ENCODE peak calls at places on chromosomes 13 and 19, in nine cellular contexts. One of them, this sample, is unnamed.

GRCh38 chr19:33470040-33470330 is 51.6 kb downstream of the PEPD start:
- DNase-seq in adrenal gland: no peak
- DNase-seq in ovary: no peak
- DNase-seq in IMR-90: no peak
- DNase-seq in SJSA1: no peak
- DNase-seq in neuronal stem cell: no peak
- DNase-seq in fibroblast of lung: no peak
- DNase-seq in endodermal cell: peak
- DNase-seq in upper lobe of right lung: peak
- DNase-seq in this sample: no peak

GRCh38 chr19:46935066-46935663 is 74.4 kb downstream of the ARHGAP35 start:
- DNase-seq in adrenal gland: no peak
- DNase-seq in ovary: no peak
- DNase-seq in IMR-90: peak
- DNase-seq in SJSA1: peak
- DNase-seq in neuronal stem cell: no peak
- DNase-seq in fibroblast of lung: no peak
- DNase-seq in endodermal cell: no peak
- DNase-seq in upper lobe of right lung: no peak
- DNase-seq in this sample: no peak

GRCh38 chr19:30696514-30696913 is 324.3 kb downstream of the ZNF536 start:
- DNase-seq in adrenal gland: no peak
- DNase-seq in ovary: no peak
- DNase-seq in IMR-90: peak
- DNase-seq in SJSA1: peak
- DNase-seq in neuronal stem cell: no peak
- DNase-seq in fibroblast of lung: no peak
- DNase-seq in endodermal cell: peak
- DNase-seq in upper lobe of right lung: no peak
- DNase-seq in this sample: no peak

GRCh38 chr19:44753932-44754742 is 5.6 kb downstream of the BCL3 start:
- DNase-seq in adrenal gland: peak
- DNase-seq in ovary: peak
- DNase-seq in IMR-90: peak
- DNase-seq in SJSA1: peak
- DNase-seq in neuronal stem cell: no peak
- DNase-seq in fibroblast of lung: peak
- DNase-seq in endodermal cell: peak
- DNase-seq in upper lobe of right lung: peak
- DNase-seq in this sample: peak

GRCh38 chr13:19634129-19634740 is 776 bp downstream of the MPHOSPH8 start:
- DNase-seq in adrenal gland: no peak
- DNase-seq in ovary: no peak
- DNase-seq in IMR-90: peak
- DNase-seq in SJSA1: peak
- DNase-seq in neuronal stem cell: no peak
- DNase-seq in fibroblast of lung: peak
- DNase-seq in endodermal cell: peak
- DNase-seq in upper lobe of right lung: no peak
- DNase-seq in this sample: peak

GRCh38 chr13:61156753-61157152 is 258.9 kb downstream of the PCDH20 start:
- DNase-seq in adrenal gland: no peak
- DNase-seq in ovary: no peak
- DNase-seq in IMR-90: no peak
- DNase-seq in SJSA1: no peak
- DNase-seq in neuronal stem cell: no peak
- DNase-seq in fibroblast of lung: peak
- DNase-seq in endodermal cell: no peak
- DNase-seq in upper lobe of right lung: no peak
- DNase-seq in this sample: no peak

GRCh38 chr13:65057986-65058385 is 2172.2 kb downstream of the PCDH9 start:
- DNase-seq in adrenal gland: no peak
- DNase-seq in ovary: no peak
- DNase-seq in IMR-90: no peak
- DNase-seq in SJSA1: no peak
- DNase-seq in neuronal stem cell: no peak
- DNase-seq in fibroblast of lung: peak
- DNase-seq in endodermal cell: no peak
- DNase-seq in upper lobe of right lung: no peak
- DNase-seq in this sample: no peak

GRCh38 chr13:30319703-30320102 is 12.4 kb upstream of the KATNAL1 start:
- DNase-seq in adrenal gland: no peak
- DNase-seq in ovary: no peak
- DNase-seq in IMR-90: no peak
- DNase-seq in SJSA1: no peak
- DNase-seq in neuronal stem cell: no peak
- DNase-seq in fibroblast of lung: peak
- DNase-seq in endodermal cell: no peak
- DNase-seq in upper lobe of right lung: no peak
- DNase-seq in this sample: no peak

GRCh38 chr19:15154002-15154612 is 46.7 kb downstream of the NOTCH3 start:
- DNase-seq in adrenal gland: no peak
- DNase-seq in ovary: no peak
- DNase-seq in IMR-90: peak
- DNase-seq in SJSA1: peak
- DNase-seq in neuronal stem cell: no peak
- DNase-seq in fibroblast of lung: peak
- DNase-seq in endodermal cell: peak
- DNase-seq in upper lobe of right lung: no peak
- DNase-seq in this sample: peak

GRCh38 chr13:99501952-99502310 is 659 bp downstream of the TM9SF2 start:
- DNase-seq in adrenal gland: no peak
- DNase-seq in ovary: no peak
- DNase-seq in IMR-90: peak
- DNase-seq in SJSA1: peak
- DNase-seq in neuronal stem cell: no peak
- DNase-seq in fibroblast of lung: peak
- DNase-seq in endodermal cell: no peak
- DNase-seq in upper lobe of right lung: no peak
- DNase-seq in this sample: no peak

GRCh38 chr19:2841858-2842574 is 741 bp downstream of the ZNF555 start:
- DNase-seq in adrenal gland: no peak
- DNase-seq in ovary: no peak
- DNase-seq in IMR-90: no peak
- DNase-seq in SJSA1: no peak
- DNase-seq in neuronal stem cell: no peak
- DNase-seq in fibroblast of lung: no peak
- DNase-seq in endodermal cell: peak
- DNase-seq in upper lobe of right lung: no peak
- DNase-seq in this sample: no peak

GRCh38 chr13:51222510-51223283 is 499 bp downstream of the FAM124A start:
- DNase-seq in adrenal gland: no peak
- DNase-seq in ovary: no peak
- DNase-seq in IMR-90: no peak
- DNase-seq in SJSA1: no peak
- DNase-seq in neuronal stem cell: peak
- DNase-seq in fibroblast of lung: peak
- DNase-seq in endodermal cell: peak
- DNase-seq in upper lobe of right lung: no peak
- DNase-seq in this sample: no peak

GRCh38 chr13:37656247-37656940 is 57.8 kb upstream of the POSTN start:
- DNase-seq in adrenal gland: no peak
- DNase-seq in ovary: no peak
- DNase-seq in IMR-90: peak
- DNase-seq in SJSA1: peak
- DNase-seq in neuronal stem cell: no peak
- DNase-seq in fibroblast of lung: peak
- DNase-seq in endodermal cell: no peak
- DNase-seq in upper lobe of right lung: no peak
- DNase-seq in this sample: peak

GRCh38 chr19:3434630-3435553 is 45.4 kb downstream of the SMIM24 start:
- DNase-seq in adrenal gland: peak
- DNase-seq in ovary: peak
- DNase-seq in IMR-90: peak
- DNase-seq in SJSA1: peak
- DNase-seq in neuronal stem cell: peak
- DNase-seq in fibroblast of lung: peak
- DNase-seq in endodermal cell: peak
- DNase-seq in upper lobe of right lung: peak
- DNase-seq in this sample: peak

GRCh38 chr13:112424098-112424497 is 47.9 kb downstream of the SPACA7 start:
- DNase-seq in adrenal gland: no peak
- DNase-seq in ovary: no peak
- DNase-seq in IMR-90: no peak
- DNase-seq in SJSA1: no peak
- DNase-seq in neuronal stem cell: no peak
- DNase-seq in fibroblast of lung: no peak
- DNase-seq in endodermal cell: no peak
- DNase-seq in upper lobe of right lung: no peak
- DNase-seq in this sample: no peak

GRCh38 chr13:100636004-100636403 is 38.6 kb downstream of the TMTC4 start:
- DNase-seq in adrenal gland: no peak
- DNase-seq in ovary: no peak
- DNase-seq in IMR-90: no peak
- DNase-seq in SJSA1: no peak
- DNase-seq in neuronal stem cell: no peak
- DNase-seq in fibroblast of lung: no peak
- DNase-seq in endodermal cell: no peak
- DNase-seq in upper lobe of right lung: no peak
- DNase-seq in this sample: no peak

GRCh38 chr19:46861691-46862503 is 1.1 kb downstream of the ARHGAP35 start:
- DNase-seq in adrenal gland: no peak
- DNase-seq in ovary: no peak
- DNase-seq in IMR-90: no peak
- DNase-seq in SJSA1: peak
- DNase-seq in neuronal stem cell: no peak
- DNase-seq in fibroblast of lung: no peak
- DNase-seq in endodermal cell: peak
- DNase-seq in upper lobe of right lung: peak
- DNase-seq in this sample: peak

GRCh38 chr13:110533771-110534670 is 27.5 kb downstream of the RAB20 start:
- DNase-seq in adrenal gland: no peak
- DNase-seq in ovary: no peak
- DNase-seq in IMR-90: no peak
- DNase-seq in SJSA1: no peak
- DNase-seq in neuronal stem cell: no peak
- DNase-seq in fibroblast of lung: no peak
- DNase-seq in endodermal cell: no peak
- DNase-seq in upper lobe of right lung: no peak
- DNase-seq in this sample: no peak
- H3K27ac ChIP-seq in adrenal gland: no peak
- H3K27ac ChIP-seq in ovary: no peak
- H3K27ac ChIP-seq in IMR-90: no peak
- H3K27ac ChIP-seq in SJSA1: no peak
- H3K27ac ChIP-seq in neuronal stem cell: no peak
- H3K27ac ChIP-seq in fibroblast of lung: no peak
- H3K27ac ChIP-seq in endodermal cell: peak
- H3K27ac ChIP-seq in upper lobe of right lung: no peak
- H3K27ac ChIP-seq in this sample: no peak

GRCh38 chr19:743168-743687 is 7.7 kb upstream of the MISP start:
- DNase-seq in adrenal gland: no peak
- DNase-seq in ovary: peak
- DNase-seq in IMR-90: no peak
- DNase-seq in SJSA1: no peak
- DNase-seq in neuronal stem cell: no peak
- DNase-seq in fibroblast of lung: no peak
- DNase-seq in endodermal cell: peak
- DNase-seq in upper lobe of right lung: no peak
- DNase-seq in this sample: peak
- H3K27ac ChIP-seq in adrenal gland: no peak
- H3K27ac ChIP-seq in ovary: no peak
- H3K27ac ChIP-seq in IMR-90: no peak
- H3K27ac ChIP-seq in SJSA1: no peak
- H3K27ac ChIP-seq in neuronal stem cell: no peak
- H3K27ac ChIP-seq in fibroblast of lung: no peak
- H3K27ac ChIP-seq in endodermal cell: no peak
- H3K27ac ChIP-seq in upper lobe of right lung: no peak
- H3K27ac ChIP-seq in this sample: no peak

GRCh38 chr13:33723772-33724435 is 94.0 kb upstream of the RFC3 start:
- DNase-seq in adrenal gland: peak
- DNase-seq in ovary: peak
- DNase-seq in IMR-90: peak
- DNase-seq in SJSA1: peak
- DNase-seq in neuronal stem cell: peak
- DNase-seq in fibroblast of lung: peak
- DNase-seq in endodermal cell: peak
- DNase-seq in upper lobe of right lung: peak
- DNase-seq in this sample: peak

GRCh38 chr13:33723365-33723764 is 94.6 kb upstream of the RFC3 start:
- DNase-seq in adrenal gland: no peak
- DNase-seq in ovary: no peak
- DNase-seq in IMR-90: no peak
- DNase-seq in SJSA1: no peak
- DNase-seq in neuronal stem cell: no peak
- DNase-seq in fibroblast of lung: no peak
- DNase-seq in endodermal cell: no peak
- DNase-seq in upper lobe of right lung: no peak
- DNase-seq in this sample: no peak

GRCh38 chr13:33721719-33722118 is 96.2 kb upstream of the RFC3 start:
- DNase-seq in adrenal gland: no peak
- DNase-seq in ovary: no peak
- DNase-seq in IMR-90: peak
- DNase-seq in SJSA1: no peak
- DNase-seq in neuronal stem cell: no peak
- DNase-seq in fibroblast of lung: peak
- DNase-seq in endodermal cell: no peak
- DNase-seq in upper lobe of right lung: no peak
- DNase-seq in this sample: no peak

GRCh38 chr13:33725340-33725739 is 92.6 kb upstream of the RFC3 start:
- DNase-seq in adrenal gland: no peak
- DNase-seq in ovary: no peak
- DNase-seq in IMR-90: no peak
- DNase-seq in SJSA1: no peak
- DNase-seq in neuronal stem cell: no peak
- DNase-seq in fibroblast of lung: no peak
- DNase-seq in endodermal cell: no peak
- DNase-seq in upper lobe of right lung: no peak
- DNase-seq in this sample: no peak

DNA sequence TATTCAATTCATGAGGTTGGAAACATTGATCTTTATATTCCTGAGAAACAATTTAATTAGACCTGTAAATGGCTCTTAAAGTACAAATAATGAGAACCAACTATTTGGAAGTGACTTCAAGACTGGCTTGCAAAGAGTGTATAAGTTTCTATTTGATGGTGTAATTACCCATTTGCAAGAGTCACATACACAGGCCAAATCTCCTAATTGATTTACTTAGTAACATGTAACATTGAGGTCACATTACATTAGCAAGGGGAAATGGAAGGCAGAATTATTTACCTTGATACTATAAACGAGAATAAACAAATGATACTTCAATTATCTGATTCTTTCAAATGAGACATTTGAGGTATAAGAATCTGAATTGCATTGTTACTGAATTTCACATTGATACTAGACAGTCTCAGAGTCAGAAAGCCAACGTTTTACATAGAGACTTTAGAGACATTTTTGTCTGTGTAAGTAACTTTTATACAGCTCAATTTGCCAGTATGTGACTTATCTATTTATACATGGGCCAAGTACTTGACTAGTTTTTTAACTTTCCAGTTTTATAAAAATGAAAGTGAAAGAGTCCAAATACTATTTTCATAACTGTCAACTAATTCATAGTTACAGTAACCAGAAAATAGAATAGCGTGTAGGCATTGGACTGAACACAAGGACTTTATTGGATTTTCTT is 95.6 kb upstream of the RFC3 start:
- DNase-seq in adrenal gland: no peak
- DNase-seq in ovary: no peak
- DNase-seq in IMR-90: peak
- DNase-seq in SJSA1: no peak
- DNase-seq in neuronal stem cell: no peak
- DNase-seq in fibroblast of lung: no peak
- DNase-seq in endodermal cell: no peak
- DNase-seq in upper lobe of right lung: no peak
- DNase-seq in this sample: no peak
- H3K27ac ChIP-seq in adrenal gland: peak
- H3K27ac ChIP-seq in ovary: no peak
- H3K27ac ChIP-seq in IMR-90: peak
- H3K27ac ChIP-seq in SJSA1: peak
- H3K27ac ChIP-seq in neuronal stem cell: no peak
- H3K27ac ChIP-seq in fibroblast of lung: no peak
- H3K27ac ChIP-seq in endodermal cell: no peak
- H3K27ac ChIP-seq in upper lobe of right lung: peak
- H3K27ac ChIP-seq in this sample: no peak

GRCh38 chr19:48373567-48373966 is 9.4 kb downstream of the SYNGR4 start:
- DNase-seq in adrenal gland: no peak
- DNase-seq in ovary: no peak
- DNase-seq in IMR-90: no peak
- DNase-seq in SJSA1: no peak
- DNase-seq in neuronal stem cell: no peak
- DNase-seq in fibroblast of lung: no peak
- DNase-seq in endodermal cell: no peak
- DNase-seq in upper lobe of right lung: no peak
- DNase-seq in this sample: no peak
- H3K27ac ChIP-seq in adrenal gland: no peak
- H3K27ac ChIP-seq in ovary: no peak
- H3K27ac ChIP-seq in IMR-90: no peak
- H3K27ac ChIP-seq in SJSA1: no peak
- H3K27ac ChIP-seq in neuronal stem cell: no peak
- H3K27ac ChIP-seq in fibroblast of lung: no peak
- H3K27ac ChIP-seq in endodermal cell: no peak
- H3K27ac ChIP-seq in upper lobe of right lung: no peak
- H3K27ac ChIP-seq in this sample: no peak

This sample was measured in PC-9.